ENCODE peak calls at places on chromosome 15, in seven cellular contexts. One of them, this sample, is unnamed.

GRCh38 chr15:39908186-39908585 is 11.9 kb downstream of the GPR176 start:
- DNase-seq in neuronal stem cell: no peak
- DNase-seq in mesenchymal stem cell: peak; percentile 91
- DNase-seq in H9: no peak
- DNase-seq in mesendoderm: no peak
- DNase-seq in trophoblast cell: peak; percentile 13
- DNase-seq in H1: no peak
- DNase-seq in this sample: peak; percentile 96

GRCh38 chr15:62138124-62138523 is 27.0 kb downstream of the C2CD4B start:
- DNase-seq in H1: no peak
- DNase-seq in mesendoderm: no peak
- DNase-seq in neuronal stem cell: no peak
- DNase-seq in mesenchymal stem cell: no peak
- DNase-seq in H9: no peak
- DNase-seq in trophoblast cell: no peak
- DNase-seq in this sample: peak; percentile 70

GRCh38 chr15:60372756-60373155 is 25.0 kb downstream of the ANXA2 start:
- DNase-seq in mesendoderm: no peak
- DNase-seq in mesenchymal stem cell: no peak
- DNase-seq in trophoblast cell: no peak
- DNase-seq in H1: no peak
- DNase-seq in H9: no peak
- DNase-seq in neuronal stem cell: no peak
- DNase-seq in this sample: no peak

GRCh38 chr15:72230197-72231065 is 559 bp downstream of the PKM start:
- DNase-seq in trophoblast cell: peak; percentile 64
- DNase-seq in mesendoderm: peak; percentile 87
- DNase-seq in mesenchymal stem cell: peak; percentile 91
- DNase-seq in H9: peak; percentile 86
- DNase-seq in neuronal stem cell: peak; percentile 83
- DNase-seq in H1: peak; percentile 82
- DNase-seq in this sample: peak; percentile 91

GRCh38 chr15:48250640-48251076 is 44.6 kb downstream of the SLC12A1 start:
- DNase-seq in mesendoderm: peak; percentile 87
- DNase-seq in H1: peak; percentile 47
- DNase-seq in neuronal stem cell: peak; percentile 56
- DNase-seq in H9: peak; percentile 35
- DNase-seq in mesenchymal stem cell: peak; percentile 86
- DNase-seq in trophoblast cell: peak; percentile 67
- DNase-seq in this sample: peak; percentile 79

GRCh38 chr15:98943609-98944111 is 63.9 kb downstream of the PGPEP1L start:
- DNase-seq in H9: no peak
- DNase-seq in mesenchymal stem cell: peak; percentile 70
- DNase-seq in H1: no peak
- DNase-seq in neuronal stem cell: no peak
- DNase-seq in trophoblast cell: peak; percentile 27
- DNase-seq in mesendoderm: peak; percentile 7
- DNase-seq in this sample: peak; percentile 65

GRCh38 chr15:94258246-94258645 is 26.9 kb downstream of the MCTP2 start:
- DNase-seq in mesendoderm: no peak
- DNase-seq in H1: no peak
- DNase-seq in trophoblast cell: no peak
- DNase-seq in neuronal stem cell: no peak
- DNase-seq in mesenchymal stem cell: no peak
- DNase-seq in H9: no peak
- DNase-seq in this sample: no peak

GRCh38 chr15:94259121-94259776 is 27.9 kb downstream of the MCTP2 start:
- DNase-seq in H1: no peak
- DNase-seq in neuronal stem cell: no peak
- DNase-seq in mesendoderm: no peak
- DNase-seq in H9: no peak
- DNase-seq in trophoblast cell: no peak
- DNase-seq in mesenchymal stem cell: no peak
- DNase-seq in this sample: peak; percentile 47

GRCh38 chr15:22952826-22953579 is 27.2 kb downstream of the CYFIP1 start:
- DNase-seq in H1: peak; percentile 64
- DNase-seq in neuronal stem cell: peak; percentile 26
- DNase-seq in mesendoderm: peak; percentile 18
- DNase-seq in mesenchymal stem cell: no peak
- DNase-seq in H9: peak; percentile 74
- DNase-seq in trophoblast cell: no peak
- DNase-seq in this sample: no peak

GRCh38 chr15:29337156-29337959 is 67.7 kb upstream of the NSMCE3 start:
- DNase-seq in mesenchymal stem cell: no peak
- DNase-seq in H1: no peak
- DNase-seq in mesendoderm: no peak
- DNase-seq in H9: no peak
- DNase-seq in neuronal stem cell: no peak
- DNase-seq in trophoblast cell: no peak
- DNase-seq in this sample: peak; percentile 25

GRCh38 chr15:46848704-46849103 is 868.6 kb upstream of the SEMA6D start:
- DNase-seq in H9: no peak
- DNase-seq in mesendoderm: no peak
- DNase-seq in H1: no peak
- DNase-seq in mesenchymal stem cell: peak; percentile 83
- DNase-seq in trophoblast cell: peak; percentile 59
- DNase-seq in neuronal stem cell: no peak
- DNase-seq in this sample: peak; percentile 19

GRCh38 chr15:75830910-75831805 is 12.1 kb upstream of the UBE2Q2 start:
- DNase-seq in mesendoderm: peak; percentile 84
- DNase-seq in neuronal stem cell: peak; percentile 55
- DNase-seq in H9: no peak
- DNase-seq in trophoblast cell: peak; percentile 36
- DNase-seq in H1: no peak
- DNase-seq in mesenchymal stem cell: no peak
- DNase-seq in this sample: no peak

GRCh38 chr15:52879862-52880261 is 89.7 kb upstream of the ONECUT1 start:
- DNase-seq in trophoblast cell: no peak
- DNase-seq in mesenchymal stem cell: no peak
- DNase-seq in mesendoderm: no peak
- DNase-seq in H9: no peak
- DNase-seq in H1: no peak
- DNase-seq in neuronal stem cell: no peak
- DNase-seq in this sample: no peak

GRCh38 chr15:99384992-99385669 is 133.8 kb downstream of the LRRC28 start:
- DNase-seq in H9: no peak
- DNase-seq in mesendoderm: peak; percentile 16
- DNase-seq in H1: no peak
- DNase-seq in mesenchymal stem cell: no peak
- DNase-seq in trophoblast cell: no peak
- DNase-seq in neuronal stem cell: no peak
- DNase-seq in this sample: no peak

GRCh38 chr15:34795267-34796081 is at the start of gene ACTC1:
- DNase-seq in mesenchymal stem cell: peak; percentile 59
- DNase-seq in trophoblast cell: peak; percentile 84
- DNase-seq in H9: peak; percentile 64
- DNase-seq in H1: peak; percentile 82
- DNase-seq in neuronal stem cell: peak; percentile 46
- DNase-seq in mesendoderm: peak; percentile 88
- DNase-seq in this sample: peak; percentile 52

GRCh38 chr15:59401810-59402569 is 29.3 kb upstream of the MYO1E start:
- DNase-seq in mesendoderm: no peak
- DNase-seq in neuronal stem cell: no peak
- DNase-seq in mesenchymal stem cell: no peak
- DNase-seq in H9: no peak
- DNase-seq in trophoblast cell: no peak
- DNase-seq in H1: no peak
- DNase-seq in this sample: no peak

GRCh38 chr15:85623648-85624047 is 171.1 kb downstream of the KLHL25 start:
- DNase-seq in neuronal stem cell: no peak
- DNase-seq in trophoblast cell: peak; percentile 21
- DNase-seq in mesenchymal stem cell: peak; percentile 46
- DNase-seq in H9: no peak
- DNase-seq in mesendoderm: no peak
- DNase-seq in H1: no peak
- DNase-seq in this sample: peak; percentile 61

GRCh38 chr15:39179980-39180379 is 400.9 kb upstream of the THBS1 start:
- DNase-seq in trophoblast cell: no peak
- DNase-seq in neuronal stem cell: no peak
- DNase-seq in mesendoderm: no peak
- DNase-seq in H1: no peak
- DNase-seq in mesenchymal stem cell: no peak
- DNase-seq in H9: no peak
- DNase-seq in this sample: peak; percentile 36

GRCh38 chr15:90711842-90712241 is 5.3 kb upstream of the BLM start:
- DNase-seq in mesendoderm: no peak
- DNase-seq in neuronal stem cell: no peak
- DNase-seq in trophoblast cell: no peak
- DNase-seq in H1: no peak
- DNase-seq in mesenchymal stem cell: no peak
- DNase-seq in H9: no peak
- DNase-seq in this sample: no peak

GRCh38 chr15:90710436-90710835 is 6.7 kb upstream of the BLM start:
- DNase-seq in mesenchymal stem cell: no peak
- DNase-seq in H9: peak; percentile 75
- DNase-seq in mesendoderm: peak; percentile 70
- DNase-seq in trophoblast cell: no peak
- DNase-seq in neuronal stem cell: no peak
- DNase-seq in H1: peak; percentile 50
- DNase-seq in this sample: no peak

GRCh38 chr15:90709278-90709677 is 7.9 kb upstream of the BLM start:
- DNase-seq in mesendoderm: no peak
- DNase-seq in H1: no peak
- DNase-seq in trophoblast cell: no peak
- DNase-seq in mesenchymal stem cell: no peak
- DNase-seq in neuronal stem cell: no peak
- DNase-seq in H9: no peak
- DNase-seq in this sample: no peak

GRCh38 chr15:90713081-90713480 is 4.1 kb upstream of the BLM start:
- DNase-seq in H9: no peak
- DNase-seq in mesendoderm: no peak
- DNase-seq in H1: no peak
- DNase-seq in mesenchymal stem cell: no peak
- DNase-seq in trophoblast cell: no peak
- DNase-seq in neuronal stem cell: no peak
- DNase-seq in this sample: no peak

DNA sequence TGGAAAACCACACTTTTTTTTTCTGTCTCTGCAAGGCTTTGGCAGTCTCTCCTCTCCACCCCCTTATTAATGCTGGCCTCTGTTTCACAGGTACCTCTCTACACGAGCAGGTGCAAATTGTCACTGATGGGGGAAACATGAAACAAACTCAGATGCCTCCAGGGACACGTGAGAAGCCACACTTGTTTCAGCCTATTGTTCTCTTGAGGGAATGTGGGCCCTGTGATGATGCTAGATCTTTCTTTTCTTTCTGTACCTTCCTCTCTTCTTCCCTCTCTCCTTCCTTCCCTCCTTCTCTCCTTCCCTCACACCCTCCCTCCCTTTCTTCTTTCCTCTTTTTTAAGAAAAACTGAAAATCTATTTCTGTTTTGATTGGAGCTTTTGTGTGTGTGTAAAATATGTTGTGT is 5.7 kb upstream of the BLM start:
- DNase-seq in mesendoderm: no peak
- DNase-seq in mesenchymal stem cell: no peak
- DNase-seq in neuronal stem cell: no peak
- DNase-seq in H9: no peak
- DNase-seq in H1: no peak
- DNase-seq in trophoblast cell: no peak
- DNase-seq in this sample: no peak
- H4K8ac ChIP-seq in mesendoderm: no peak overlapping the region
- H4K8ac ChIP-seq in mesenchymal stem cell: no peak overlapping the region
- H4K8ac ChIP-seq in neuronal stem cell: no peak overlapping the region
- H4K8ac ChIP-seq in H9: no peak overlapping the region
- H4K8ac ChIP-seq in H1: no peak overlapping the region
- H4K8ac ChIP-seq in trophoblast cell: no peak overlapping the region
- H4K8ac ChIP-seq in this sample: no peak overlapping the region

GRCh38 chr15:92200891-92201290 is 192.8 kb upstream of the ST8SIA2 start:
- DNase-seq in H9: peak; percentile 39
- DNase-seq in mesenchymal stem cell: no peak
- DNase-seq in trophoblast cell: no peak
- DNase-seq in neuronal stem cell: no peak
- DNase-seq in mesendoderm: no peak
- DNase-seq in H1: no peak
- DNase-seq in this sample: no peak
- H4K8ac ChIP-seq in H9: no peak overlapping the region
- H4K8ac ChIP-seq in mesenchymal stem cell: no peak overlapping the region
- H4K8ac ChIP-seq in trophoblast cell: no peak overlapping the region
- H4K8ac ChIP-seq in neuronal stem cell: no peak overlapping the region
- H4K8ac ChIP-seq in mesendoderm: no peak overlapping the region
- H4K8ac ChIP-seq in H1: no peak overlapping the region
- H4K8ac ChIP-seq in this sample: no peak overlapping the region

DNA sequence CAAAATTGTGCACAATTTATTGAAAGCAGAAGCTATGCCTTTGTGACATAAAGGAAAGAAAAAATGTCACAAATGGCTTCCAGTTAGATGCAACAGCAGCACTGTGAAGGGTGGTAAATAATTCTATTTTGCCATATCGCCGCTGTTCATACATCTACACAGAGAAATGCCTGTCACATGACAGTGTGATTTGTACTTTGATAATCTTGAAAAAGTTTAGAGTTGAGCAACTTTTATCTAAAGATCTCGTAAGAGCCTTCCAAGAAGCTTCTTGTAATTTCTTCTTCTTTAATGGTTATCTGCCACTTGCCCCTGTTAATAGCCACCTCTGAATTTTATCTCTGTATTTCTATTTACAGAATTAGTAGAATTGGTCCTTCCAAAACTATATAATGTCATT is 192.3 kb downstream of the ATP8B4 start:
- DNase-seq in H9: no peak
- DNase-seq in mesenchymal stem cell: peak; percentile 29
- DNase-seq in trophoblast cell: peak; percentile 96
- DNase-seq in neuronal stem cell: no peak
- DNase-seq in H1: no peak
- DNase-seq in mesendoderm: no peak
- DNase-seq in this sample: no peak
- H4K8ac ChIP-seq in H9: no peak overlapping the region
- H4K8ac ChIP-seq in mesenchymal stem cell: no peak overlapping the region
- H4K8ac ChIP-seq in trophoblast cell: no peak overlapping the region
- H4K8ac ChIP-seq in neuronal stem cell: no peak overlapping the region
- H4K8ac ChIP-seq in H1: no peak overlapping the region
- H4K8ac ChIP-seq in mesendoderm: no peak overlapping the region
- H4K8ac ChIP-seq in this sample: no peak overlapping the region

GRCh38 chr15:100903191-100903590 is 16.0 kb upstream of the LRRK1 start:
- DNase-seq in trophoblast cell: no peak
- DNase-seq in neuronal stem cell: no peak
- DNase-seq in mesendoderm: no peak
- DNase-seq in H9: no peak
- DNase-seq in mesenchymal stem cell: no peak
- DNase-seq in H1: no peak
- DNase-seq in this sample: no peak
- H4K8ac ChIP-seq in trophoblast cell: no peak overlapping the region
- H4K8ac ChIP-seq in neuronal stem cell: no peak overlapping the region
- H4K8ac ChIP-seq in mesendoderm: no peak overlapping the region
- H4K8ac ChIP-seq in H9: no peak overlapping the region
- H4K8ac ChIP-seq in mesenchymal stem cell: no peak overlapping the region
- H4K8ac ChIP-seq in H1: no peak overlapping the region
- H4K8ac ChIP-seq in this sample: peak overlapping the region; percentile 93